ENCODE peak calls at places on chromosomes 5 and 9, in ten cellular contexts. One of them, this sample, is unnamed.

GRCh38 chr9:109012009-109012875 is 1.1 kb downstream of the CTNNAL1 start:
- DNase-seq in Panc1: peak; percentile 73
- DNase-seq in GM12878: no peak
- DNase-seq in K562: peak; percentile 23
- DNase-seq in upper lobe of left lung: peak; percentile 74
- DNase-seq in HepG2: peak; percentile 47
- DNase-seq in suprapubic skin: peak; percentile 81
- DNase-seq in stomach: peak; percentile 57
- DNase-seq in HCT116: peak; percentile 85
- DNase-seq in H1: no peak
- DNase-seq in this sample: peak; percentile 34

GRCh38 chr5:95872333-95873268 is 50.1 kb upstream of the GLRX start:
- DNase-seq in upper lobe of left lung: no peak
- DNase-seq in HepG2: no peak
- DNase-seq in K562: no peak
- DNase-seq in H1: no peak
- DNase-seq in HCT116: no peak
- DNase-seq in GM12878: no peak
- DNase-seq in suprapubic skin: no peak
- DNase-seq in stomach: no peak
- DNase-seq in Panc1: no peak
- DNase-seq in this sample: no peak

GRCh38 chr5:1216211-1216917 is 8.8 kb upstream of the SLC6A18 start:
- DNase-seq in K562: no peak
- DNase-seq in suprapubic skin: no peak
- DNase-seq in upper lobe of left lung: no peak
- DNase-seq in H1: no peak
- DNase-seq in GM12878: no peak
- DNase-seq in HCT116: no peak
- DNase-seq in HepG2: no peak
- DNase-seq in stomach: no peak
- DNase-seq in Panc1: no peak
- DNase-seq in this sample: no peak

GRCh38 chr9:7560669-7561305 is 238.8 kb downstream of the DMAC1 start:
- DNase-seq in H1: no peak
- DNase-seq in K562: no peak
- DNase-seq in suprapubic skin: no peak
- DNase-seq in stomach: no peak
- DNase-seq in Panc1: no peak
- DNase-seq in HepG2: no peak
- DNase-seq in GM12878: no peak
- DNase-seq in HCT116: no peak
- DNase-seq in upper lobe of left lung: no peak
- DNase-seq in this sample: no peak

GRCh38 chr9:114335745-114336144 is 6.1 kb downstream of the ORM2 start:
- DNase-seq in suprapubic skin: no peak
- DNase-seq in upper lobe of left lung: no peak
- DNase-seq in Panc1: no peak
- DNase-seq in H1: no peak
- DNase-seq in GM12878: no peak
- DNase-seq in HepG2: no peak
- DNase-seq in K562: no peak
- DNase-seq in HCT116: no peak
- DNase-seq in stomach: no peak
- DNase-seq in this sample: no peak

GRCh38 chr9:130712564-130713285 is 19.1 kb downstream of the EXOSC2 start:
- DNase-seq in K562: peak; percentile 97
- DNase-seq in GM12878: peak; percentile 91
- DNase-seq in H1: peak; percentile 95
- DNase-seq in stomach: peak; percentile 99
- DNase-seq in suprapubic skin: peak; percentile 99
- DNase-seq in Panc1: peak; percentile 90
- DNase-seq in upper lobe of left lung: peak; percentile 100
- DNase-seq in HCT116: peak; percentile 96
- DNase-seq in HepG2: peak; percentile 95
- DNase-seq in this sample: peak; percentile 84

GRCh38 chr5:53173083-53173482 is 63.5 kb upstream of the MOCS2 start:
- DNase-seq in GM12878: no peak
- DNase-seq in K562: no peak
- DNase-seq in HCT116: no peak
- DNase-seq in stomach: peak; percentile 34
- DNase-seq in H1: no peak
- DNase-seq in Panc1: no peak
- DNase-seq in upper lobe of left lung: no peak
- DNase-seq in suprapubic skin: no peak
- DNase-seq in HepG2: no peak
- DNase-seq in this sample: no peak

GRCh38 chr5:18380729-18381362 is 746.6 kb downstream of the TAF11L14 start:
- DNase-seq in H1: no peak
- DNase-seq in HCT116: no peak
- DNase-seq in GM12878: no peak
- DNase-seq in suprapubic skin: no peak
- DNase-seq in K562: no peak
- DNase-seq in upper lobe of left lung: no peak
- DNase-seq in HepG2: no peak
- DNase-seq in stomach: no peak
- DNase-seq in Panc1: no peak
- DNase-seq in this sample: no peak

GRCh38 chr9:119370816-119371215 is 1.6 kb upstream of the BRINP1 start:
- DNase-seq in H1: no peak
- DNase-seq in upper lobe of left lung: no peak
- DNase-seq in K562: peak; percentile 16
- DNase-seq in Panc1: no peak
- DNase-seq in HepG2: peak; percentile 4
- DNase-seq in HCT116: no peak
- DNase-seq in GM12878: no peak
- DNase-seq in stomach: no peak
- DNase-seq in suprapubic skin: no peak
- DNase-seq in this sample: no peak

GRCh38 chr9:87179556-87180340 is 232.4 kb upstream of the GAS1 start:
- DNase-seq in HCT116: no peak
- DNase-seq in GM12878: no peak
- DNase-seq in suprapubic skin: no peak
- DNase-seq in Panc1: no peak
- DNase-seq in stomach: no peak
- DNase-seq in K562: no peak
- DNase-seq in HepG2: no peak
- DNase-seq in upper lobe of left lung: no peak
- DNase-seq in H1: no peak
- DNase-seq in this sample: peak; percentile 45

GRCh38 chr5:15391648-15392392 is 108.2 kb upstream of the FBXL7 start:
- DNase-seq in H1: no peak
- DNase-seq in GM12878: no peak
- DNase-seq in Panc1: no peak
- DNase-seq in suprapubic skin: no peak
- DNase-seq in upper lobe of left lung: no peak
- DNase-seq in HepG2: no peak
- DNase-seq in K562: no peak
- DNase-seq in HCT116: no peak
- DNase-seq in stomach: no peak
- DNase-seq in this sample: no peak

GRCh38 chr5:151047814-151048425 is 27.5 kb downstream of the GPX3 start:
- DNase-seq in HepG2: peak; percentile 30
- DNase-seq in stomach: no peak
- DNase-seq in HCT116: no peak
- DNase-seq in upper lobe of left lung: no peak
- DNase-seq in K562: peak; percentile 53
- DNase-seq in GM12878: no peak
- DNase-seq in H1: no peak
- DNase-seq in suprapubic skin: no peak
- DNase-seq in Panc1: no peak
- DNase-seq in this sample: no peak

GRCh38 chr9:27337833-27338526 is 41.0 kb upstream of the EQTN start:
- DNase-seq in K562: no peak
- DNase-seq in suprapubic skin: no peak
- DNase-seq in upper lobe of left lung: peak; percentile 59
- DNase-seq in HepG2: no peak
- DNase-seq in stomach: peak; percentile 41
- DNase-seq in H1: no peak
- DNase-seq in GM12878: no peak
- DNase-seq in HCT116: no peak
- DNase-seq in Panc1: no peak
- DNase-seq in this sample: no peak

GRCh38 chr5:55418994-55419991 is 111.5 kb downstream of the MTREX start:
- DNase-seq in HCT116: no peak
- DNase-seq in GM12878: no peak
- DNase-seq in stomach: no peak
- DNase-seq in Panc1: no peak
- DNase-seq in upper lobe of left lung: no peak
- DNase-seq in K562: no peak
- DNase-seq in HepG2: peak; percentile 67
- DNase-seq in H1: no peak
- DNase-seq in suprapubic skin: no peak
- DNase-seq in this sample: no peak

GRCh38 chr5:18216729-18217128 is 582.5 kb downstream of the TAF11L14 start:
- DNase-seq in K562: no peak
- DNase-seq in GM12878: no peak
- DNase-seq in Panc1: no peak
- DNase-seq in HCT116: no peak
- DNase-seq in suprapubic skin: no peak
- DNase-seq in H1: no peak
- DNase-seq in upper lobe of left lung: no peak
- DNase-seq in stomach: no peak
- DNase-seq in HepG2: no peak
- DNase-seq in this sample: no peak

GRCh38 chr5:72855821-72856220 is 39.4 kb downstream of the TNPO1 start:
- DNase-seq in GM12878: no peak
- DNase-seq in HepG2: no peak
- DNase-seq in upper lobe of left lung: no peak
- DNase-seq in H1: no peak
- DNase-seq in HCT116: no peak
- DNase-seq in Panc1: no peak
- DNase-seq in suprapubic skin: no peak
- DNase-seq in K562: no peak
- DNase-seq in stomach: no peak
- DNase-seq in this sample: no peak

GRCh38 chr5:72859127-72859526 is 42.7 kb downstream of the TNPO1 start:
- DNase-seq in upper lobe of left lung: no peak
- DNase-seq in HepG2: no peak
- DNase-seq in GM12878: no peak
- DNase-seq in K562: no peak
- DNase-seq in Panc1: no peak
- DNase-seq in suprapubic skin: no peak
- DNase-seq in stomach: no peak
- DNase-seq in HCT116: no peak
- DNase-seq in H1: no peak
- DNase-seq in this sample: no peak

GRCh38 chr5:72857396-72857795 is 40.9 kb downstream of the TNPO1 start:
- DNase-seq in Panc1: no peak
- DNase-seq in GM12878: no peak
- DNase-seq in upper lobe of left lung: no peak
- DNase-seq in HepG2: no peak
- DNase-seq in stomach: no peak
- DNase-seq in H1: no peak
- DNase-seq in suprapubic skin: no peak
- DNase-seq in HCT116: no peak
- DNase-seq in K562: no peak
- DNase-seq in this sample: no peak

DNA sequence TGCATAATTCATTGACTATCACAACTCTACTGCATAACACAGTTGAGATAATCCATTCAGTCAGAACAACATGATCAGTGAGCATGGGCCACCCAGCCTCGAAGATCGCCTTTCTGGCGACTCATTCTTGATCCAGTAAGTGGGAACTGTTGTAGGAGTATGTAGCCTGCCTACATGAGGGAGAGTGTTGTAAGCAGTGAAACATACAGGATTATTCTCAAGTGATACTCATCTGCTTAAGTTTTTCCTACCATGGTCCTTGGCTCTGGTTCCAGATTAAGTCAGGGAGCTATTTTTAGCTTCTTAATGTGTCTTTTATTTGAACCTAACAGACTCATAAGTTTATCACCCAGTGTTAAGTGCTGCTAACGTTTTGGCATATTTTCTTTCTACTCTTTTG is 44.0 kb downstream of the TNPO1 start:
- DNase-seq in H1: no peak
- DNase-seq in stomach: no peak
- DNase-seq in suprapubic skin: no peak
- DNase-seq in HCT116: no peak
- DNase-seq in Panc1: no peak
- DNase-seq in upper lobe of left lung: no peak
- DNase-seq in K562: no peak
- DNase-seq in GM12878: no peak
- DNase-seq in HepG2: no peak
- DNase-seq in this sample: no peak
- TF ChIP-seq POLR2AphosphoS5 in H1: no peak
- TF ChIP-seq POLR2AphosphoS5 in stomach: no peak
- TF ChIP-seq POLR2AphosphoS5 in suprapubic skin: no peak
- TF ChIP-seq POLR2AphosphoS5 in HCT116: no peak
- TF ChIP-seq POLR2AphosphoS5 in Panc1: no peak
- TF ChIP-seq POLR2AphosphoS5 in upper lobe of left lung: no peak
- TF ChIP-seq POLR2AphosphoS5 in K562: no peak
- TF ChIP-seq POLR2AphosphoS5 in GM12878: no peak
- TF ChIP-seq POLR2AphosphoS5 in HepG2: no peak
- TF ChIP-seq POLR2AphosphoS5 in this sample: no peak

DNA sequence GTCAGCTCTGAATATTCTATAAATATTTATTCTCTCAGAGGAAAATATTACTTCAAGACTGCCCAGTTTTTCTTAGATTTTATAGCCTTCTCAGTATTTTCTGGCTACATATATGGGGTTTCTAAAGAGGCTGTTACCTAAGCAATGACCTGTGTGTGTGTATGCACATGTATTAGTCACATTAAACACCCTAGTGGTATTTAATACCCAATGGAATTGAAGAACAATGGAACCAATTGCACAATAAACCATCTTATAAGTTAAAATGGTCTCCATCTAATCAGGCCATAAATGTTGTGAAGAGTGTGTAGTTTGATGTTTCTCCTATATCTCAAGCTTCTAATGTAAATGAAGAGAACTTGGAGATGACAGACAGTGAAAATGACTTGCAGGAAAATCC is 450.0 kb downstream of the SPATA31D1 start:
- DNase-seq in H1: no peak
- DNase-seq in upper lobe of left lung: no peak
- DNase-seq in HepG2: no peak
- DNase-seq in K562: no peak
- DNase-seq in suprapubic skin: no peak
- DNase-seq in HCT116: no peak
- DNase-seq in Panc1: no peak
- DNase-seq in stomach: no peak
- DNase-seq in GM12878: no peak
- DNase-seq in this sample: no peak
- H3K9me3 ChIP-seq in H1: peaks cover 27% of the 10 kb centered on the region
- H3K9me3 ChIP-seq in upper lobe of left lung: peaks cover 8% of the 10 kb centered on the region
- H3K9me3 ChIP-seq in HepG2: peaks cover 30% of the 10 kb centered on the region
- H3K9me3 ChIP-seq in K562: no peaks in the 10 kb centered on the region
- H3K9me3 ChIP-seq in suprapubic skin: peaks cover 17% of the 10 kb centered on the region
- H3K9me3 ChIP-seq in HCT116: no peaks in the 10 kb centered on the region
- H3K9me3 ChIP-seq in Panc1: no peaks in the 10 kb centered on the region
- H3K9me3 ChIP-seq in stomach: peaks cover 18% of the 10 kb centered on the region
- H3K9me3 ChIP-seq in GM12878: no peaks in the 10 kb centered on the region
- H3K9me3 ChIP-seq in this sample: no peaks in the 10 kb centered on the region

GRCh38 chr9:4292781-4293180 is 7.1 kb downstream of the GLIS3 start:
- DNase-seq in HepG2: no peak
- DNase-seq in suprapubic skin: no peak
- DNase-seq in upper lobe of left lung: no peak
- DNase-seq in H1: no peak
- DNase-seq in Panc1: no peak
- DNase-seq in stomach: no peak
- DNase-seq in K562: no peak
- DNase-seq in HCT116: no peak
- DNase-seq in GM12878: no peak
- DNase-seq in this sample: no peak
- TF ChIP-seq POLR2AphosphoS5 in HepG2: no peak
- TF ChIP-seq POLR2AphosphoS5 in suprapubic skin: no peak
- TF ChIP-seq POLR2AphosphoS5 in upper lobe of left lung: no peak
- TF ChIP-seq POLR2AphosphoS5 in H1: no peak
- TF ChIP-seq POLR2AphosphoS5 in Panc1: no peak
- TF ChIP-seq POLR2AphosphoS5 in stomach: no peak
- TF ChIP-seq POLR2AphosphoS5 in K562: no peak
- TF ChIP-seq POLR2AphosphoS5 in HCT116: no peak
- TF ChIP-seq POLR2AphosphoS5 in GM12878: no peak
- TF ChIP-seq POLR2AphosphoS5 in this sample: no peak

GRCh38 chr9:135888126-135888765 is 19.1 kb downstream of the CAMSAP1 start:
- DNase-seq in H1: no peak
- DNase-seq in HCT116: no peak
- DNase-seq in Panc1: no peak
- DNase-seq in GM12878: no peak
- DNase-seq in suprapubic skin: no peak
- DNase-seq in K562: no peak
- DNase-seq in stomach: peak; percentile 17
- DNase-seq in upper lobe of left lung: no peak
- DNase-seq in HepG2: no peak
- DNase-seq in this sample: no peak
- H3K9me3 ChIP-seq in H1: no peaks in the 10 kb centered on the region
- H3K9me3 ChIP-seq in HCT116: no peaks in the 10 kb centered on the region
- H3K9me3 ChIP-seq in Panc1: no peaks in the 10 kb centered on the region
- H3K9me3 ChIP-seq in GM12878: no peaks in the 10 kb centered on the region
- H3K9me3 ChIP-seq in suprapubic skin: no peaks in the 10 kb centered on the region
- H3K9me3 ChIP-seq in K562: no peaks in the 10 kb centered on the region
- H3K9me3 ChIP-seq in stomach: no peaks in the 10 kb centered on the region
- H3K9me3 ChIP-seq in upper lobe of left lung: no peaks in the 10 kb centered on the region
- H3K9me3 ChIP-seq in HepG2: no peaks in the 10 kb centered on the region
- H3K9me3 ChIP-seq in this sample: no peaks in the 10 kb centered on the region